ENCODE peak calls at places on chromosomes 5 and 9, in eight cellular contexts. R is CD8-positive, alpha-beta memory T cell; V is right atrium auricular region; A is Peyer's patch; N is colonic mucosa; D is heart right ventricle; L is CD4-positive, CD25-positive, alpha-beta regulatory T cell; H is Panc1. Y is an unnamed sample. For H3K4me1, the result is how much of the 10 kb centered on the place peaks cover.

GRCh38 chr5:181189363-181189961 is 15.5 kb downstream of the TRIM7 start:
- DNase-seq in R (peak), V (no peak), A (no peak), N (peak), D (no peak), L (peak), H (no peak), Y (no peak)

GRCh38 chr5:108516771-108517170 is 134.9 kb upstream of the FBXL17 start:
- DNase-seq in R (no peak), V (no peak), A (no peak), N (no peak), D (no peak), L (no peak), H (no peak), Y (no peak)

GRCh38 chr9:133334161-133334560 is 1.8 kb downstream of the SURF6 start:
- DNase-seq in R (no peak), V (no peak), A (peak), N (peak), D (no peak), L (no peak), H (no peak), Y (no peak)

GRCh38 chr5:57887851-57888621 is 405.4 kb upstream of the ACTBL2 start:
- DNase-seq in R (no peak), V (no peak), A (no peak), N (peak), D (peak), L (no peak), H (peak), Y (no peak)

GRCh38 chr5:14593326-14594036 is 11.9 kb downstream of the OTULINL start:
- DNase-seq in R (peak), V (no peak), A (no peak), N (no peak), D (no peak), L (peak), H (no peak), Y (no peak)

GRCh38 chr5:95810305-95811125 is 12.0 kb downstream of the GLRX start:
- DNase-seq in R (no peak), V (peak), A (no peak), N (no peak), D (no peak), L (no peak), H (no peak), Y (peak)

GRCh38 chr5:71533614-71534013 is 53.5 kb upstream of the MCCC2 start:
- DNase-seq in R (peak), V (no peak), A (no peak), N (no peak), D (no peak), L (peak), H (peak), Y (no peak)

GRCh38 chr5:36272136-36272665 is 29.5 kb downstream of the RANBP3L start:
- DNase-seq in R (no peak), V (no peak), A (no peak), N (no peak), D (no peak), L (no peak), H (no peak), Y (no peak)

GRCh38 chr5:134536876-134537275 is 11.4 kb downstream of the JADE2 start:
- DNase-seq in R (no peak), V (no peak), A (no peak), N (no peak), D (no peak), L (no peak), H (no peak), Y (no peak)

GRCh38 chr5:153445875-153446567 is 44.4 kb upstream of the GRIA1 start:
- DNase-seq in R (no peak), V (no peak), A (no peak), N (no peak), D (peak), L (no peak), H (no peak), Y (no peak)

GRCh38 chr5:14240366-14240765 is 97.2 kb downstream of the TRIO start:
- DNase-seq in R (no peak), V (no peak), A (no peak), N (no peak), D (no peak), L (no peak), H (no peak), Y (peak)

GRCh38 chr5:60929024-60929423 is 15.8 kb downstream of the ERCC8 start:
- DNase-seq in R (no peak), V (no peak), A (no peak), N (no peak), D (no peak), L (no peak), H (no peak), Y (no peak)

GRCh38 chr5:59608745-59609144 is 284.8 kb downstream of the PDE4D start:
- DNase-seq in R (no peak), V (no peak), A (no peak), N (no peak), D (no peak), L (no peak), H (no peak), Y (no peak)

GRCh38 chr9:78006734-78007133 is 24.9 kb downstream of the GNAQ start:
- DNase-seq in R (no peak), V (no peak), A (no peak), N (no peak), D (no peak), L (no peak), H (no peak), Y (no peak)

GRCh38 chr9:89744730-89745129 is 139.9 kb downstream of the GADD45G start:
- DNase-seq in R (no peak), V (no peak), A (no peak), N (no peak), D (no peak), L (no peak), H (no peak), Y (no peak)

GRCh38 chr5:5492087-5492933 is 69.8 kb downstream of the ICE1 start:
- DNase-seq in R (peak), V (no peak), A (no peak), N (peak), D (peak), L (peak), H (peak), Y (no peak)

GRCh38 chr5:34587355-34588241 is 68.5 kb upstream of the RAI14 start:
- DNase-seq in R (no peak), V (no peak), A (no peak), N (no peak), D (no peak), L (no peak), H (peak), Y (no peak)

GRCh38 chr5:129241755-129242154 is 147.2 kb downstream of the ISOC1 start:
- DNase-seq in R (no peak), V (no peak), A (no peak), N (no peak), D (no peak), L (no peak), H (no peak), Y (no peak)

DNA sequence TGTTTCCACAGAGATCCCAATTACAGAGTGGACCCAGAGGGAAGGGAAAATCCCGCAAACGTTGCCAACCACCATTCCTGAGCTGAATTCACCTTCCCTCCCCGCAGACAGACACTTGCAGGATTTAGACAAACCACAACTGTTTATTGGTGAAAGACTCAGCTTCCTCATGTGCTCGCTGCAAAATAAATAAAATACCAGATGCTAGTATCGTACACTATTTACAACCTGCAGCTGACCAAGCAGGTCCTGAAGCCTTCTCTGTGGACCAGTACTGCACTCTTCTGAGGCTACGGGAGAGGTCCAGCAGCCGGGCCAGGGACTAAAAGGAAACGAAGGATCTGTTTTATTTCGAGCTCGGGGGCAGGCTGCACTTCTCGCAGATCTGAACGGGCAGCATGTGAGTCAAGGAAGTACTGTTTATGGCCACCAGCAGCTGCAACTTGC is 2.4 kb downstream of the CCNO start:
- DNase-seq in R (no peak), V (no peak), A (no peak), N (no peak), D (no peak), L (no peak), H (no peak), Y (no peak)
- H3K4me1 ChIP-seq in R (under half), V (under half), A (under half), N (under half), D (half or more), L (half or more), H (under half), Y (under half)

DNA sequence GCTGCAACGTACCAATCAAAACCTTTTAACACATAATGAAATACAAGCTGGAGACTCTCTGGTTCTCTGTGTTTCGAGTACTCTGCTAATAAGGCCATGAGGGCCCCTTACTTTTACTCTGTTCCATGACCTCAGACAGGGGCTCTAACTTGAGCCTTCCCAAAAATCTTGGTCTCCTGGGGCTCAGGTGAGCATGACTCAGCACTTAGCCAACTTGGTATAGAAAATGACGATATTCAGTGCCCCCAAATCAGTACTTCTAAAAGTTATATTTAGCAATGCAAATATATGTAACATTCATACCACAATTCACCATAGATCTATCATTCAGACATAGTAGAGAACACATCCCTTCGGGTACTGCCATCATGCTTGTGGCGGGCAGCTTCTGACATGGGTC is 278.9 kb downstream of the EFNA5 start:
- DNase-seq in R (no peak), V (no peak), A (no peak), N (no peak), D (no peak), L (no peak), H (no peak), Y (no peak)
- H3K4me1 ChIP-seq in R (under half), V (under half), A (under half), N (under half), D (under half), L (under half), H (under half), Y (under half)

GRCh38 chr5:115841382-115842088 is at the start of the genes AP3S1 and ATG12:
- DNase-seq in R (peak), V (peak), A (peak), N (peak), D (peak), L (peak), H (peak), Y (peak)
- H3K4me1 ChIP-seq in R (under half), V (under half), A (under half), N (under half), D (half or more), L (under half), H (under half), Y (half or more)

GRCh38 chr5:159049844-159050318 is 49.8 kb downstream of the EBF1 start:
- DNase-seq in R (no peak), V (no peak), A (no peak), N (no peak), D (peak), L (no peak), H (no peak), Y (no peak)
- H3K4me1 ChIP-seq in R (under half), V (under half), A (under half), N (under half), D (half or more), L (under half), H (under half), Y (under half)

GRCh38 chr5:75446068-75446467 is 65.4 kb downstream of the CERT1 start:
- DNase-seq in R (no peak), V (no peak), A (no peak), N (no peak), D (no peak), L (no peak), H (no peak), Y (no peak)

GRCh38 chr5:75450069-75450468 is 61.4 kb downstream of the CERT1 start:
- DNase-seq in R (no peak), V (no peak), A (no peak), N (no peak), D (no peak), L (no peak), H (no peak), Y (no peak)
- H3K4me1 ChIP-seq in R (under half), V (under half), A (under half), N (under half), D (under half), L (under half), H (under half), Y (under half)

DNA sequence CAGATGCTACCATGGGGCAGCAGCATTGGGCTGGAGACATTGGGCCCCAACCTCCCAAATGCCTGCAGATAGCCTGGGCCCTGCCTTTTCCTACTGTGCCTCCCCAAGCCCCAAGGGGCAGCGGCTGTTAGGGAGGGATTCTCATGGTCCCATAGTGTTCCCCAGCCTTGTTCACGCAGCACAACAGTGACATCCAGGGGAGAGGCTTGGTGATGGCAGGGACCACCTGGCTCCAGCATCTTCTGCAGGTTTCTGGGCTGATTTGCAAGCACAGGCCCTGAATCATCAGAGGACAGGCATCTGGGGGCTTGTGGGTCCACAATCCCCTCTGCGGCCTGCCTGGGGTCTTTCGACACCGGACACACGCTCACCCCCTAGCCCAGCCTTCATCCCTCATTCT is 354.6 kb downstream of the SLIT3 start:
- DNase-seq in R (no peak), V (no peak), A (no peak), N (no peak), D (peak), L (no peak), H (no peak), Y (no peak)
- H3K4me1 ChIP-seq in R (under half), V (under half), A (under half), N (under half), D (under half), L (under half), H (under half), Y (under half)